ENCODE peak calls at places on chromosomes 12 and 14, in eight cellular contexts. I, K, M, E, S, T, L and R are unnamed samples.

GRCh38 chr12:130765186-130765659 is 49.1 kb upstream of the RIMBP2 start:
- DNase-seq in S (no peak), M (peak; percentile 14), L (peak; percentile 45), E (peak; percentile 33), K (no peak), T (no peak), I (no peak), R (no peak)

GRCh38 chr12:68951652-68952051 is 18.7 kb upstream of the CPM start:
- DNase-seq in K (no peak), I (no peak), M (no peak), T (no peak), S (no peak), L (no peak), E (no peak), R (peak; percentile 45)

GRCh38 chr14:31881531-31882310 is 195.4 kb upstream of the ARHGAP5 start:
- DNase-seq in I (no peak), L (peak; percentile 26), E (peak; percentile 54), M (no peak), K (no peak), T (no peak), S (no peak), R (no peak)

GRCh38 chr12:30968211-30968610 is 41.7 kb downstream of the TSPAN11 start:
- DNase-seq in K (no peak), E (no peak), T (no peak), M (peak; percentile 59), I (peak; percentile 65), L (no peak), S (no peak), R (peak; percentile 5)

GRCh38 chr12:113498490-113498889 is 26.8 kb upstream of the LHX5 start:
- DNase-seq in I (no peak), M (no peak), E (no peak), T (no peak), S (no peak), L (no peak), K (no peak), R (no peak)

GRCh38 chr12:26798013-26798412 is 35.0 kb downstream of the ITPR2 start:
- DNase-seq in E (peak; percentile 75), K (no peak), L (peak; percentile 74), T (no peak), S (no peak), I (no peak), M (no peak), R (no peak)

GRCh38 chr12:110885152-110885840 is 35.1 kb downstream of the MYL2 start:
- DNase-seq in E (no peak), L (no peak), M (no peak), I (no peak), S (no peak), T (no peak), K (no peak), R (no peak)

GRCh38 chr14:77324816-77325745 is 4.2 kb downstream of the GSTZ1 start:
- DNase-seq in K (no peak), M (no peak), L (no peak), E (no peak), S (peak; percentile 41), T (no peak), I (no peak), R (no peak)

GRCh38 chr14:99132821-99133562 is 139.0 kb downstream of the BCL11B start:
- DNase-seq in K (no peak), M (no peak), L (no peak), E (no peak), I (no peak), S (no peak), T (peak; percentile 15), R (no peak)

GRCh38 chr14:54253195-54253947 is 143.4 kb upstream of the CDKN3 start:
- DNase-seq in K (no peak), T (no peak), I (no peak), L (peak; percentile 98), E (peak; percentile 98), M (no peak), S (no peak), R (no peak)

GRCh38 chr12:32087301-32087700 is 19.3 kb upstream of the BICD1 start:
- DNase-seq in T (no peak), S (no peak), I (no peak), E (no peak), K (no peak), M (no peak), L (no peak), R (no peak)

GRCh38 chr12:64237382-64237781 is 15.3 kb upstream of the KICS2 start:
- DNase-seq in M (no peak), K (no peak), I (no peak), L (no peak), S (no peak), T (no peak), E (no peak), R (no peak)

GRCh38 chr12:20450591-20450990 is 82.3 kb downstream of the PDE3A start:
- DNase-seq in S (no peak), L (peak; percentile 39), K (no peak), T (no peak), M (no peak), E (peak; percentile 48), I (no peak), R (no peak)

GRCh38 chr12:45732936-45733335 is 3.4 kb downstream of the ARID2 start:
- DNase-seq in L (no peak), S (no peak), I (no peak), T (no peak), E (no peak), K (no peak), M (no peak), R (no peak)

GRCh38 chr14:34943506-34943905 is 39.3 kb upstream of the SRP54 start:
- DNase-seq in K (no peak), T (no peak), I (no peak), E (no peak), S (no peak), M (no peak), L (no peak), R (no peak)

GRCh38 chr12:97168804-97169203 is 261.7 kb downstream of the NEDD1 start:
- DNase-seq in M (no peak), S (no peak), K (no peak), E (no peak), I (no peak), L (peak; percentile 8), T (no peak), R (no peak)

GRCh38 chr14:32381869-32382268 is 52.8 kb downstream of the AKAP6 start:
- DNase-seq in K (no peak), S (no peak), L (no peak), E (no peak), M (no peak), I (no peak), T (no peak), R (no peak)

GRCh38 chr14:65961004-65961403 is 525.2 kb upstream of the CCDC196 start:
- DNase-seq in S (peak; percentile 47), M (peak; percentile 62), I (peak; percentile 15), E (peak; percentile 7), K (peak; percentile 26), T (peak; percentile 44), L (peak; percentile 4), R (peak; percentile 65)

GRCh38 chr12:79420146-79420618 is 270.6 kb downstream of the PAWR start:
- DNase-seq in L (peak; percentile 97), K (no peak), M (peak; percentile 64), T (no peak), E (peak; percentile 98), I (no peak), S (no peak), R (no peak)

GRCh38 chr14:101120636-101121398 is 217.3 kb upstream of the RTL1 start:
- DNase-seq in E (peak; percentile 20), S (no peak), I (peak; percentile 58), K (no peak), M (no peak), T (peak; percentile 26), L (peak; percentile 8), R (no peak)

DNA sequence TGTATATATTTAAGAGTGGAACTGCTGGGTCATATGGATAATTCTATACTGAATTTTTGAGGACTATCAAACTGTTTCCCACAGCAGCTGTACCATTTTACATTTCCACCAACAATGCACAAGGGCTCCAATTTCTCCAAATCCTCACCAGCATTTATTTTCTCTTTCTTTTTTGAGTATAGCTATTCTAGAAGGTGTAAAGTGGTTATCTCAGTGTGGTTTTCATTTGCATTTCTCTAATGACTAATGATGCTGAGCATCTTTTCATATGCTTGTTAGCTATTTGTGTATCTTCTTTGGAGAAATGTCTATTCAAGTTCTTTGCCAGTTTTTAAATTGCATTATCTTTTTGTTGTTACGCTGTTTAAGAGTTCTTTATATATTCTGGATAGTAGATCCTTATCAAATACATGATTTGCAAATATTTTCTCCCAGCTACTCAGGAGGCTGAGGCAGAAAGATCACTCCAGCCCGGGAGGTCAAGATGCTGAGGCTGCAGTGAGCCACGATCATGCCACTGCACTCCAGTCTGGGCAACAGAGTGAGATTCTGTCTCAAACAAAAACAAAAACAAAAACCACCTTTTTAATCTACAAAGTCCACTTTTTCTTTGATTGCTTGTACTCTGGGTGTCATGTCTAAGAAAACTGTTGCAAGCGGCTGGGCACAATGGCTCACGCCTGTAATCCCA is 32.8 kb downstream of the GTF2A1 start:
- DNase-seq in S (no peak), M (no peak), L (no peak), I (no peak), K (no peak), E (no peak), T (no peak), R (no peak)
- H3K4me1 ChIP-seq in S (peaks cover 3% of the 10 kb centered on the region), M (no peaks in the 10 kb centered on the region), L (no peaks in the 10 kb centered on the region), I (peaks cover 8% of the 10 kb centered on the region), K (no peaks in the 10 kb centered on the region), E (no peaks in the 10 kb centered on the region), T (peaks cover 8% of the 10 kb centered on the region), R (no peaks in the 10 kb centered on the region)

GRCh38 chr12:109157986-109158385 is 41.6 kb downstream of the ACACB start:
- DNase-seq in S (no peak), L (no peak), M (no peak), K (no peak), I (no peak), T (no peak), E (no peak), R (no peak)
- H3K4me1 ChIP-seq in S (peaks cover 39% of the 10 kb centered on the region), L (peaks cover 9% of the 10 kb centered on the region), M (peaks cover 15% of the 10 kb centered on the region), K (peaks cover 11% of the 10 kb centered on the region), I (peaks cover 90% of the 10 kb centered on the region), T (peaks cover 85% of the 10 kb centered on the region), E (peaks cover 3% of the 10 kb centered on the region), R (no peaks in the 10 kb centered on the region)

GRCh38 chr12:120469450-120470149 is at the start of gene SRSF9:
- DNase-seq in T (peak; percentile 96), E (peak; percentile 95), S (peak; percentile 95), L (peak; percentile 92), I (peak; percentile 95), K (peak; percentile 96), M (peak; percentile 98), R (peak; percentile 95)
- H3K4me1 ChIP-seq in T (peaks cover 65% of the 10 kb centered on the region), E (peaks cover 6% of the 10 kb centered on the region), S (peaks cover 37% of the 10 kb centered on the region), L (peaks cover 13% of the 10 kb centered on the region), I (peaks cover 56% of the 10 kb centered on the region), K (peaks cover 20% of the 10 kb centered on the region), M (peaks cover 4% of the 10 kb centered on the region), R (peaks cover 10% of the 10 kb centered on the region)

DNA sequence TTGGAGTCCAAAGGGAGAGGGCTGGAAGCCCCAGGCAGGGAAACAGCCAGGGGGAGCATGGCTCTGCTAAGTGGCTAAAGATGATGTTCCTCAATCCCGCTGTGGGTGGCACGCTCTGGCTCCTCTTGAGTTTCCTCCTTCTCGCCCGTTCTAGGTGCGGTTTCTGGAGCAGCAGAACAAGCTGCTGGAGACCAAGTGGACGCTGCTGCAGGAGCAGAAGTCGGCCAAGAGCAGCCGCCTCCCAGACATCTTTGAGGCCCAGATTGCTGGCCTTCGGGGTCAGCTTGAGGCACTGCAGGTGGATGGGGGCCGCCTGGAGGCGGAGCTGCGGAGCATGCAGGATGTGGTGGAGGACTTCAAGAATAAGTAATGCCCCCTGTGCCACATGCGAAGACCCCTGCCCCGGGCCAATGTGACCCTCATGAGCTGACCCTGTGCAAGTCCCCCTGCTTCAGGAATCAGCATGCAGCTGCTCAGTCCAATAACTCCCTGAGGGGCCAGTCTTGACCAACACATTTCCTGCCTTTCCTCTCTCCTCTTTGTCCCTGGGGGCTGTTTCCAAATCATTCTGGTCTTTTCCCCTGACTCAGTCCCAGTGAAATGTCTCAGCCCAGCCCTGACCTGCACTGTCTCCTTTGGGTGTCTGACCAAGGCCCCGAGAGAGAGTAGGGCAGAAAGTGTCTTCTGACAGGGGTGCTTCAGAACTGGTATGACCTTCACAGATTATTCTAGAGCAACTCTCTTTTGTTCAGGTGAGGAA is 2.1 kb downstream of the KRT7 start:
- DNase-seq in S (no peak), E (no peak), M (no peak), I (no peak), L (no peak), T (no peak), K (no peak), R (no peak)
- H3K4me1 ChIP-seq in S (peaks cover 85% of the 10 kb centered on the region), E (peaks cover 18% of the 10 kb centered on the region), M (no peaks in the 10 kb centered on the region), I (peaks cover 19% of the 10 kb centered on the region), L (peaks cover 43% of the 10 kb centered on the region), T (peaks cover 50% of the 10 kb centered on the region), K (no peaks in the 10 kb centered on the region), R (peaks cover 9% of the 10 kb centered on the region)